ENCODE peak calls at places on chromosomes 12 and 14, in seven cellular contexts. K is stomach; H is dermis microvascular lymphatic vessel endothelial cell; U is GM04503; V is H4; E is RCC 7860; M is activated CD4-positive, alpha-beta T cell treated with anti-CD3 and anti-CD28 coated beads, Interleukin-2, amount 10 ng/mL, durations not matched to agents 7 days and 5 days. W is an unnamed sample.

GRCh38 chr12:131862994-131863710 is 31.3 kb upstream of the ULK1 start:
- DNase-seq in K (no peak), U (no peak), E (peak), M (no peak), V (no peak), H (no peak), W (no peak)

GRCh38 chr14:64973026-64973442 is 898 bp upstream of the RAB15 start:
- DNase-seq in U (no peak), M (no peak), K (no peak), H (no peak), V (no peak), E (no peak), W (no peak)

GRCh38 chr14:100618763-100619320 is 31.6 kb upstream of the BEGAIN start:
- DNase-seq in M (no peak), V (no peak), U (no peak), H (no peak), E (no peak), K (no peak), W (no peak)

GRCh38 chr12:125254856-125255255 is 189.6 kb downstream of the AACS start:
- DNase-seq in K (no peak), V (no peak), E (no peak), H (no peak), U (no peak), M (no peak), W (no peak)

GRCh38 chr12:11652351-11653040 is 3.0 kb downstream of the ETV6 start:
- DNase-seq in U (no peak), H (no peak), M (peak), E (peak), V (peak), K (peak), W (no peak)

GRCh38 chr14:24941719-24942118 is 108.2 kb downstream of the STXBP6 start:
- DNase-seq in E (no peak), H (no peak), V (no peak), U (no peak), M (no peak), K (peak), W (no peak)

GRCh38 chr12:114406326-114407033 is 536 bp upstream of the TBX5 start:
- DNase-seq in M (no peak), E (no peak), K (no peak), V (no peak), H (no peak), U (no peak), W (no peak)

GRCh38 chr12:50505386-50505827 is 622 bp downstream of the DIP2B start:
- DNase-seq in U (no peak), K (no peak), M (peak), H (no peak), E (no peak), V (no peak), W (no peak)

GRCh38 chr12:91140660-91141045 is 29.4 kb upstream of the LUM start:
- DNase-seq in U (peak), H (no peak), E (no peak), K (no peak), V (peak), M (no peak), W (no peak)

GRCh38 chr14:26444745-26445144 is 153.1 kb downstream of the NOVA1 start:
- DNase-seq in V (no peak), E (no peak), K (no peak), M (no peak), U (no peak), H (no peak), W (no peak)

GRCh38 chr12:13234045-13234641 is 37.6 kb downstream of the EMP1 start:
- DNase-seq in V (peak), E (peak), K (peak), H (no peak), U (no peak), M (peak), W (peak)

GRCh38 chr14:54637829-54638446 is 71.0 kb downstream of the SAMD4A start:
- DNase-seq in H (peak), K (no peak), U (no peak), V (no peak), E (peak), M (no peak), W (peak)

GRCh38 chr14:93430319-93430801 is 379 bp upstream of the UNC79 start:
- DNase-seq in U (no peak), H (no peak), K (no peak), V (no peak), E (no peak), M (no peak), W (peak)

GRCh38 chr14:37623552-37623951 is 28.1 kb downstream of the TTC6 start:
- DNase-seq in V (no peak), U (peak), K (no peak), M (no peak), E (peak), H (no peak), W (no peak)

GRCh38 chr14:98594156-98594555 is 677.8 kb downstream of the BCL11B start:
- DNase-seq in E (no peak), K (no peak), V (no peak), U (no peak), M (no peak), H (no peak), W (no peak)

GRCh38 chr12:19712041-19712440 is 272.7 kb downstream of the AEBP2 start:
- DNase-seq in V (peak), H (peak), E (peak), U (no peak), M (no peak), K (no peak), W (no peak)

GRCh38 chr14:105420141-105420975 is 731 bp downstream of the MTA1 start:
- DNase-seq in U (no peak), E (no peak), M (no peak), K (no peak), H (no peak), V (no peak), W (no peak)

W was measured in H1.